ENCODE peak calls at places on chromosomes 2 and 18, in six cellular contexts. Q is DMS53, E is left lobe of liver, V is foreskin fibroblast, G is heart right ventricle, H is ovary. S is an unnamed sample.

GRCh38 chr2:129868151-129868550 is 111.3 kb upstream of the RAB6C start:
- DNase-seq in E (no peak), Q (no peak), G (no peak), V (no peak), H (no peak), S (no peak)

GRCh38 chr2:7748717-7749415 is 831.7 kb downstream of the RNF144A start:
- DNase-seq in V (no peak), G (no peak), Q (peak), H (no peak), E (no peak), S (no peak)

GRCh38 chr2:228628682-228629081 is 447.2 kb upstream of the SPHKAP start:
- DNase-seq in G (no peak), H (no peak), E (no peak), Q (no peak), V (peak), S (no peak)

GRCh38 chr2:20182241-20182931 is 42.5 kb downstream of the SDC1 start:
- DNase-seq in V (peak), Q (no peak), E (peak), H (no peak), G (no peak), S (no peak)

GRCh38 chr2:222169346-222169745 is 129.5 kb downstream of the PAX3 start:
- DNase-seq in E (no peak), H (no peak), V (no peak), G (no peak), Q (no peak), S (no peak)

GRCh38 chr18:48826806-48827205 is 124.0 kb downstream of the SMAD7 start:
- DNase-seq in Q (no peak), H (peak), V (no peak), E (peak), G (no peak), S (peak)

GRCh38 chr2:160736629-160737028 is 243.0 kb upstream of the RBMS1 start:
- DNase-seq in V (peak), H (no peak), Q (peak), G (no peak), E (no peak), S (no peak)

GRCh38 chr18:8801263-8801901 is 96.0 kb downstream of the MTCL1 start:
- DNase-seq in E (no peak), G (no peak), Q (no peak), V (peak), H (no peak), S (no peak)

GRCh38 chr2:46988733-46989481 is 73.3 kb upstream of the MCFD2 start:
- DNase-seq in H (peak), E (peak), G (peak), V (peak), Q (no peak), S (no peak)

GRCh38 chr2:101574622-101575021 is 99.7 kb upstream of the RFX8 start:
- DNase-seq in Q (no peak), E (no peak), G (no peak), V (no peak), H (no peak), S (no peak)

GRCh38 chr2:21268871-21269224 is 145.1 kb downstream of the TDRD15 start:
- DNase-seq in E (no peak), H (no peak), V (no peak), G (no peak), Q (no peak), S (no peak)

GRCh38 chr2:46171996-46172546 is 125.1 kb upstream of the EPAS1 start:
- DNase-seq in G (no peak), E (no peak), Q (no peak), V (no peak), H (no peak), S (no peak)

GRCh38 chr2:108978709-108979111 is 10.3 kb downstream of the EDAR start:
- DNase-seq in E (no peak), H (no peak), V (no peak), G (no peak), Q (peak), S (no peak)

GRCh38 chr2:190408538-190409271 is 550 bp downstream of the MFSD6 start:
- DNase-seq in V (peak), H (peak), G (peak), E (peak), Q (peak), S (peak)

GRCh38 chr2:30654404-30654803 is 152.8 kb downstream of the CAPN13 start:
- DNase-seq in E (no peak), V (no peak), Q (no peak), H (no peak), G (no peak), S (no peak)

GRCh38 chr2:240269380-240269779 is 128.9 kb upstream of the OTOS start:
- DNase-seq in Q (no peak), V (no peak), E (no peak), H (no peak), G (no peak), S (no peak)

GRCh38 chr2:180938419-180938818 is 42.0 kb upstream of the UBE2E3 start:
- DNase-seq in G (no peak), H (no peak), V (peak), E (no peak), Q (no peak), S (no peak)

GRCh38 chr18:74081966-74082365 is 65.7 kb downstream of the FBXO15 start:
- DNase-seq in V (no peak), Q (peak), H (no peak), G (no peak), E (no peak), S (no peak)

GRCh38 chr18:22709288-22710060 is 223.7 kb upstream of the RBBP8 start:
- DNase-seq in H (peak), G (no peak), Q (no peak), E (no peak), V (peak), S (no peak)

GRCh38 chr2:119700866-119701265 is 21.9 kb downstream of the TMEM177 start:
- DNase-seq in E (no peak), H (no peak), G (no peak), V (no peak), Q (no peak), S (no peak)

GRCh38 chr2:215831296-215831913 is 181.9 kb downstream of the MREG start:
- DNase-seq in Q (no peak), H (peak), G (peak), V (peak), E (no peak), S (no peak)

GRCh38 chr2:241390301-241391206 is 34.5 kb downstream of the FARP2 start:
- DNase-seq in H (no peak), G (no peak), Q (no peak), E (no peak), V (no peak), S (no peak)

GRCh38 chr2:172298009-172298408 is 129.4 kb upstream of the ITGA6 start:
- DNase-seq in H (no peak), G (no peak), Q (no peak), V (no peak), E (no peak), S (no peak)

GRCh38 chr2:182553483-182553882 is 126.6 kb upstream of the PDE1A start:
- DNase-seq in Q (no peak), H (no peak), E (no peak), V (no peak), G (no peak), S (no peak)

GRCh38 chr2:72292433-72292832 is 144.8 kb upstream of the CYP26B1 start:
- DNase-seq in E (no peak), Q (no peak), V (peak), G (no peak), H (no peak), S (no peak)

GRCh38 chr2:172333626-172334330 is 93.6 kb upstream of the ITGA6 start:
- DNase-seq in H (no peak), Q (no peak), V (no peak), E (no peak), G (no peak), S (no peak)

S was measured in sciatic nerve.